ENCODE peak calls at places on chromosomes 12 and 14, in ten cellular contexts. R is ovary; G is fibroblast of lung; K is AG04450; J is substantia nigra; F is CD8-positive, alpha-beta memory T cell; L is tibial artery; S is right lobe of liver; P is adrenal gland; U is OCI-LY7. A is an unnamed sample.
A peak's percentile ranks its signal among the peaks of the same experiment; 100 is the strongest.

GRCh38 chr12:14810953-14811483 is 3.0 kb downstream of the SMCO3 start:
- DNase-seq in F (no peak), L (no peak), U (peak; percentile 19), S (peak; percentile 23), G (peak; percentile 37), K (no peak), P (peak; percentile 31), R (no peak), J (no peak), A (peak; percentile 28)

GRCh38 chr12:92574046-92574783 is 128.6 kb upstream of the PLEKHG7 start:
- DNase-seq in K (no peak), F (no peak), G (no peak), U (peak; percentile 46), L (no peak), J (no peak), S (no peak), R (no peak), P (peak; percentile 15), A (peak; percentile 36)

GRCh38 chr12:6817056-6817455 is 4.6 kb upstream of the GPR162 start:
- DNase-seq in G (no peak), P (no peak), U (no peak), S (no peak), J (no peak), F (no peak), K (no peak), R (no peak), L (no peak), A (no peak)

GRCh38 chr12:122423258-122424165 is 1.0 kb upstream of the CLIP1 start:
- DNase-seq in J (peak; percentile 18), K (no peak), L (no peak), S (peak; percentile 51), G (peak; percentile 44), U (peak; percentile 52), R (no peak), P (peak; percentile 28), F (no peak), A (peak; percentile 20)

GRCh38 chr14:22551597-22551982 is 37.4 kb downstream of the DAD1 start:
- DNase-seq in G (no peak), U (no peak), S (no peak), J (no peak), L (no peak), P (no peak), R (no peak), F (no peak), K (no peak), A (no peak)

GRCh38 chr14:91417983-91418386 is 365 bp upstream of the CCDC88C start:
- DNase-seq in P (peak; percentile 23), L (no peak), K (no peak), S (no peak), F (peak; percentile 64), U (peak; percentile 78), R (no peak), J (no peak), G (no peak), A (peak; percentile 45)

GRCh38 chr14:52926994-52927393 is 23.9 kb downstream of the FERMT2 start:
- DNase-seq in S (no peak), K (no peak), P (no peak), R (no peak), U (no peak), F (no peak), L (no peak), G (peak; percentile 79), J (no peak), A (no peak)

GRCh38 chr12:11805680-11806079 is 156.2 kb downstream of the ETV6 start:
- DNase-seq in F (no peak), G (no peak), L (no peak), S (no peak), U (no peak), P (no peak), K (no peak), R (no peak), J (no peak), A (no peak)

GRCh38 chr12:8455727-8456360 is at the start of gene CLEC6A:
- DNase-seq in K (no peak), R (no peak), U (no peak), F (no peak), P (no peak), J (no peak), L (no peak), G (no peak), S (no peak), A (no peak)

GRCh38 chr12:54504550-54504949 is 7.0 kb downstream of the NCKAP1L start:
- DNase-seq in S (no peak), L (no peak), G (no peak), U (no peak), P (no peak), J (no peak), R (no peak), F (no peak), K (no peak), A (no peak)
- H3K27ac ChIP-seq in S (no peak overlapping the region), L (no peak overlapping the region), G (no peak overlapping the region), U (no peak overlapping the region), P (no peak overlapping the region), J (no peak overlapping the region), R (no peak overlapping the region), F (no peak overlapping the region), K (no peak overlapping the region), A (no peak overlapping the region)

GRCh38 chr14:20493634-20494033 is 11.7 kb upstream of the RNASE10 start:
- DNase-seq in R (no peak), P (no peak), S (no peak), J (no peak), K (no peak), F (no peak), L (peak; percentile 36), G (no peak), U (no peak), A (no peak)

GRCh38 chr14:20490563-20490962 is 14.8 kb upstream of the RNASE10 start:
- DNase-seq in F (no peak), R (no peak), U (no peak), S (no peak), G (no peak), L (no peak), J (no peak), P (no peak), K (no peak), A (no peak)

GRCh38 chr14:20489093-20489994 is 16.0 kb upstream of the RNASE10 start:
- DNase-seq in P (no peak), U (no peak), S (no peak), G (no peak), L (no peak), R (no peak), F (no peak), J (no peak), K (no peak), A (no peak)

GRCh38 chr14:20494935-20495766 is 10.2 kb upstream of the RNASE10 start:
- DNase-seq in L (no peak), J (no peak), R (no peak), P (no peak), G (peak; percentile 36), F (no peak), K (no peak), U (no peak), S (no peak), A (no peak)

GRCh38 chr14:20492486-20492885 is 12.9 kb upstream of the RNASE10 start:
- DNase-seq in U (no peak), P (no peak), L (no peak), G (no peak), J (no peak), F (no peak), S (no peak), R (no peak), K (peak; percentile 51), A (no peak)
- H3K27ac ChIP-seq in U (no peak overlapping the region), P (no peak overlapping the region), L (no peak overlapping the region), G (no peak overlapping the region), J (no peak overlapping the region), F (no peak overlapping the region), S (no peak overlapping the region), R (no peak overlapping the region), K (peak overlapping the region; percentile 31), A (no peak overlapping the region)

GRCh38 chr12:98228619-98229538 is 286.5 kb upstream of the TMPO start:
- DNase-seq in P (no peak), U (peak; percentile 65), S (no peak), K (no peak), R (no peak), G (no peak), J (no peak), F (no peak), L (no peak), A (no peak)

GRCh38 chr12:98227162-98227561 is 288.2 kb upstream of the TMPO start:
- DNase-seq in U (peak; percentile 20), S (no peak), F (no peak), G (peak; percentile 12), P (no peak), K (no peak), L (no peak), J (no peak), R (no peak), A (peak; percentile 31)

GRCh38 chr12:98221243-98221808 is 294.1 kb upstream of the TMPO start:
- DNase-seq in G (no peak), K (no peak), S (no peak), L (no peak), J (no peak), P (no peak), U (no peak), R (no peak), F (no peak), A (no peak)

GRCh38 chr12:98220636-98221035 is 294.8 kb upstream of the TMPO start:
- DNase-seq in J (no peak), R (no peak), G (no peak), U (no peak), S (no peak), K (no peak), L (no peak), P (no peak), F (no peak), A (no peak)

GRCh38 chr12:98224584-98225221 is 290.7 kb upstream of the TMPO start:
- DNase-seq in L (no peak), F (no peak), J (no peak), K (no peak), U (peak; percentile 77), P (no peak), G (no peak), R (no peak), S (no peak), A (no peak)
- H3K27ac ChIP-seq in L (no peak overlapping the region), F (no peak overlapping the region), J (no peak overlapping the region), K (no peak overlapping the region), U (peak overlapping the region; percentile 81), P (no peak overlapping the region), G (no peak overlapping the region), R (no peak overlapping the region), S (no peak overlapping the region), A (no peak overlapping the region)

DNA sequence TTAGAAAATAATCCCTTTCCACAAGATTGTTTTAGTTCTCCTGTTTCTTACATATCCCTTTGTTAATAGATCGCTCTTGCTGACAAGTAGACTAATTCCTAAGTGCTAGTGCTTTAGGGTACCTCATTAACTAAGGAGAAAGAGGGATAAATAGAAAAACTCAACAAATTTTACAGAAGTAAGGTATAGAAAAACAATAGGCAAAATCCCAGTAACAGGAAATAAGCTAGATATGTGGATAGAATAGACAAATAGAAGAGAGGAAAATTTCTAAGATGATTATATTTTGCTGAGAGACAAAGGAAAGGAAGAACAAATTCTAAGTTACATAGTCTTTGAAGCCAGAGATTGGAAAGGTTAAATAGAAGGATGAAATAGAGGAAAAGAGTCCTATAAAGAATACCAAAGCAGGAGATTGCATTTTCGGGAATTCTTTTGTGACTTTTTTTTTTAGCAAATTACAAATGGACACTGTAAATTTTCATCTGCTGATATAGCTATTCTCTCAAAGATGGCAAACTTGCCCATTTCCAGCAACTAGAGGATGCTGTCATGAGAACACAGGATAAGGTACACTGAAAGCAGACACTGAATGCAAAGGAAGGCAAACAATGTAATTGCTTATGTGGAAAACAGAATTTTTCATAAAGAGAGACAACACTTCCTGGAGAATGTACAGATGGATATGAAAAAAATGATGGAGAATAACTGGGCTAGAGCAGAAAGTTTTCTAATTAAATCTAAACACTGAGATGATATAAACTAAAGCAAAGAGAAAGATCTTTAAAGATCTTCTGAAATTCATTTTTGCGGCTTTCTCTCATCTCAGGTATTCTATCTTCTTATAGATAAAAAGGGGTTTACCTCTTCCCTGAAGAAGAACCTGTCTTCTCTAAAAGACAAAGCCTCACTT is 765 bp downstream of the CD69 start:
- DNase-seq in K (no peak), R (no peak), P (no peak), G (no peak), J (no peak), F (no peak), U (no peak), S (no peak), L (no peak), A (no peak)
- H3K27ac ChIP-seq in K (no peak overlapping the region), R (no peak overlapping the region), P (no peak overlapping the region), G (no peak overlapping the region), J (no peak overlapping the region), F (peak overlapping the region; percentile 96), U (peak overlapping the region; percentile 56), S (no peak overlapping the region), L (no peak overlapping the region), A (no peak overlapping the region)

A was measured in WERI-Rb-1.